ENCODE peak calls at places on chromosome 4, in seven cellular contexts. One of them, this sample, is unnamed.
A peak's percentile ranks its signal among the peaks of the same experiment; 100 is the strongest.

GRCh38 chr4:89158884-89159503 is 47.7 kb downstream of the TIGD2 start:
- DNase-seq in WERI-Rb-1: no peak
- DNase-seq in stimulated activated CD4-positive, alpha-beta T cell treated with anti-CD3 and anti-CD28 coated beads, Interleukin-15, amount 100 ng/mL, for 1 hour: no peak
- DNase-seq in NCI-H1417: peak; percentile 34
- DNase-seq in HT1080: peak; percentile 67
- DNase-seq in AG04450: no peak
- DNase-seq in posterior cingulate gyrus: no peak
- DNase-seq in this sample: peak; percentile 30

GRCh38 chr4:165364452-165365080 is 14.2 kb upstream of the CPE start:
- DNase-seq in WERI-Rb-1: no peak
- DNase-seq in stimulated activated CD4-positive, alpha-beta T cell treated with anti-CD3 and anti-CD28 coated beads, Interleukin-15, amount 100 ng/mL, for 1 hour: no peak
- DNase-seq in NCI-H1417: no peak
- DNase-seq in HT1080: peak; percentile 75
- DNase-seq in AG04450: no peak
- DNase-seq in posterior cingulate gyrus: no peak
- DNase-seq in this sample: no peak

GRCh38 chr4:41505161-41505653 is 32.8 kb upstream of the LIMCH1 start:
- DNase-seq in WERI-Rb-1: no peak
- DNase-seq in stimulated activated CD4-positive, alpha-beta T cell treated with anti-CD3 and anti-CD28 coated beads, Interleukin-15, amount 100 ng/mL, for 1 hour: no peak
- DNase-seq in NCI-H1417: no peak
- DNase-seq in HT1080: peak; percentile 49
- DNase-seq in AG04450: no peak
- DNase-seq in posterior cingulate gyrus: peak; percentile 31
- DNase-seq in this sample: no peak

GRCh38 chr4:13476915-13477314 is 7.2 kb downstream of the RAB28 start:
- DNase-seq in WERI-Rb-1: no peak
- DNase-seq in stimulated activated CD4-positive, alpha-beta T cell treated with anti-CD3 and anti-CD28 coated beads, Interleukin-15, amount 100 ng/mL, for 1 hour: no peak
- DNase-seq in NCI-H1417: no peak
- DNase-seq in HT1080: peak; percentile 12
- DNase-seq in AG04450: peak; percentile 54
- DNase-seq in posterior cingulate gyrus: no peak
- DNase-seq in this sample: no peak

GRCh38 chr4:137474711-137475301 is 57.5 kb downstream of the PCDH18 start:
- DNase-seq in WERI-Rb-1: no peak
- DNase-seq in stimulated activated CD4-positive, alpha-beta T cell treated with anti-CD3 and anti-CD28 coated beads, Interleukin-15, amount 100 ng/mL, for 1 hour: no peak
- DNase-seq in NCI-H1417: peak; percentile 19
- DNase-seq in HT1080: no peak
- DNase-seq in AG04450: peak; percentile 30
- DNase-seq in posterior cingulate gyrus: no peak
- DNase-seq in this sample: no peak

GRCh38 chr4:125115476-125115875 is 199.3 kb upstream of the FAT4 start:
- DNase-seq in WERI-Rb-1: no peak
- DNase-seq in stimulated activated CD4-positive, alpha-beta T cell treated with anti-CD3 and anti-CD28 coated beads, Interleukin-15, amount 100 ng/mL, for 1 hour: no peak
- DNase-seq in NCI-H1417: no peak
- DNase-seq in HT1080: no peak
- DNase-seq in AG04450: no peak
- DNase-seq in posterior cingulate gyrus: no peak
- DNase-seq in this sample: no peak

GRCh38 chr4:19455196-19455595 is 796.5 kb upstream of the SLIT2 start:
- DNase-seq in WERI-Rb-1: no peak
- DNase-seq in stimulated activated CD4-positive, alpha-beta T cell treated with anti-CD3 and anti-CD28 coated beads, Interleukin-15, amount 100 ng/mL, for 1 hour: no peak
- DNase-seq in NCI-H1417: no peak
- DNase-seq in HT1080: no peak
- DNase-seq in AG04450: no peak
- DNase-seq in posterior cingulate gyrus: no peak
- DNase-seq in this sample: no peak

GRCh38 chr4:85823295-85823694 is 348.3 kb downstream of the ARHGAP24 start:
- DNase-seq in WERI-Rb-1: no peak
- DNase-seq in stimulated activated CD4-positive, alpha-beta T cell treated with anti-CD3 and anti-CD28 coated beads, Interleukin-15, amount 100 ng/mL, for 1 hour: no peak
- DNase-seq in NCI-H1417: peak; percentile 57
- DNase-seq in HT1080: peak; percentile 3
- DNase-seq in AG04450: no peak
- DNase-seq in posterior cingulate gyrus: no peak
- DNase-seq in this sample: peak; percentile 13

GRCh38 chr4:122747883-122748282 is 15.4 kb downstream of the BBS12 start:
- DNase-seq in WERI-Rb-1: no peak
- DNase-seq in stimulated activated CD4-positive, alpha-beta T cell treated with anti-CD3 and anti-CD28 coated beads, Interleukin-15, amount 100 ng/mL, for 1 hour: no peak
- DNase-seq in NCI-H1417: no peak
- DNase-seq in HT1080: peak; percentile 71
- DNase-seq in AG04450: no peak
- DNase-seq in posterior cingulate gyrus: no peak
- DNase-seq in this sample: no peak

GRCh38 chr4:40656221-40656863 is 26.7 kb upstream of the RBM47 start:
- DNase-seq in WERI-Rb-1: no peak
- DNase-seq in stimulated activated CD4-positive, alpha-beta T cell treated with anti-CD3 and anti-CD28 coated beads, Interleukin-15, amount 100 ng/mL, for 1 hour: no peak
- DNase-seq in NCI-H1417: no peak
- DNase-seq in HT1080: no peak
- DNase-seq in AG04450: no peak
- DNase-seq in posterior cingulate gyrus: no peak
- DNase-seq in this sample: no peak

GRCh38 chr4:26239796-26240195 is 81.0 kb upstream of the RBPJ start:
- DNase-seq in WERI-Rb-1: no peak
- DNase-seq in stimulated activated CD4-positive, alpha-beta T cell treated with anti-CD3 and anti-CD28 coated beads, Interleukin-15, amount 100 ng/mL, for 1 hour: no peak
- DNase-seq in NCI-H1417: no peak
- DNase-seq in HT1080: no peak
- DNase-seq in AG04450: no peak
- DNase-seq in posterior cingulate gyrus: no peak
- DNase-seq in this sample: no peak

GRCh38 chr4:67871867-67872266 is 11.9 kb downstream of the TMPRSS11D start:
- DNase-seq in WERI-Rb-1: no peak
- DNase-seq in stimulated activated CD4-positive, alpha-beta T cell treated with anti-CD3 and anti-CD28 coated beads, Interleukin-15, amount 100 ng/mL, for 1 hour: no peak
- DNase-seq in NCI-H1417: peak; percentile 24
- DNase-seq in HT1080: peak; percentile 59
- DNase-seq in AG04450: no peak
- DNase-seq in posterior cingulate gyrus: no peak
- DNase-seq in this sample: peak; percentile 3

GRCh38 chr4:38152305-38152704 is 192.1 kb downstream of the PTTG2 start:
- DNase-seq in WERI-Rb-1: no peak
- DNase-seq in stimulated activated CD4-positive, alpha-beta T cell treated with anti-CD3 and anti-CD28 coated beads, Interleukin-15, amount 100 ng/mL, for 1 hour: no peak
- DNase-seq in NCI-H1417: no peak
- DNase-seq in HT1080: no peak
- DNase-seq in AG04450: no peak
- DNase-seq in posterior cingulate gyrus: no peak
- DNase-seq in this sample: no peak

GRCh38 chr4:153488006-153488718 is 22.0 kb downstream of the TMEM131L start:
- DNase-seq in WERI-Rb-1: no peak
- DNase-seq in stimulated activated CD4-positive, alpha-beta T cell treated with anti-CD3 and anti-CD28 coated beads, Interleukin-15, amount 100 ng/mL, for 1 hour: peak; percentile 64
- DNase-seq in NCI-H1417: no peak
- DNase-seq in HT1080: no peak
- DNase-seq in AG04450: no peak
- DNase-seq in posterior cingulate gyrus: no peak
- DNase-seq in this sample: no peak

GRCh38 chr4:182818926-182819730 is 98.1 kb downstream of the DCTD start:
- DNase-seq in WERI-Rb-1: no peak
- DNase-seq in stimulated activated CD4-positive, alpha-beta T cell treated with anti-CD3 and anti-CD28 coated beads, Interleukin-15, amount 100 ng/mL, for 1 hour: no peak
- DNase-seq in NCI-H1417: no peak
- DNase-seq in HT1080: no peak
- DNase-seq in AG04450: no peak
- DNase-seq in posterior cingulate gyrus: no peak
- DNase-seq in this sample: no peak

GRCh38 chr4:144687466-144687865 is 41.5 kb downstream of the HHIP start:
- DNase-seq in WERI-Rb-1: no peak
- DNase-seq in stimulated activated CD4-positive, alpha-beta T cell treated with anti-CD3 and anti-CD28 coated beads, Interleukin-15, amount 100 ng/mL, for 1 hour: no peak
- DNase-seq in NCI-H1417: no peak
- DNase-seq in HT1080: no peak
- DNase-seq in AG04450: no peak
- DNase-seq in posterior cingulate gyrus: no peak
- DNase-seq in this sample: no peak

GRCh38 chr4:155572106-155572703 is 94.4 kb upstream of the GUCY1A1 start:
- DNase-seq in WERI-Rb-1: no peak
- DNase-seq in stimulated activated CD4-positive, alpha-beta T cell treated with anti-CD3 and anti-CD28 coated beads, Interleukin-15, amount 100 ng/mL, for 1 hour: no peak
- DNase-seq in NCI-H1417: no peak
- DNase-seq in HT1080: no peak
- DNase-seq in AG04450: no peak
- DNase-seq in posterior cingulate gyrus: no peak
- DNase-seq in this sample: no peak

GRCh38 chr4:31083451-31083850 is 363.3 kb downstream of the PCDH7 start:
- DNase-seq in WERI-Rb-1: no peak
- DNase-seq in stimulated activated CD4-positive, alpha-beta T cell treated with anti-CD3 and anti-CD28 coated beads, Interleukin-15, amount 100 ng/mL, for 1 hour: no peak
- DNase-seq in NCI-H1417: no peak
- DNase-seq in HT1080: no peak
- DNase-seq in AG04450: no peak
- DNase-seq in posterior cingulate gyrus: no peak
- DNase-seq in this sample: no peak

GRCh38 chr4:117900832-117901231 is 133.5 kb upstream of the NDST3 start:
- DNase-seq in WERI-Rb-1: no peak
- DNase-seq in stimulated activated CD4-positive, alpha-beta T cell treated with anti-CD3 and anti-CD28 coated beads, Interleukin-15, amount 100 ng/mL, for 1 hour: no peak
- DNase-seq in NCI-H1417: no peak
- DNase-seq in HT1080: peak; percentile 49
- DNase-seq in AG04450: no peak
- DNase-seq in posterior cingulate gyrus: no peak
- DNase-seq in this sample: no peak

GRCh38 chr4:6391852-6392188 is 80.6 kb downstream of the PPP2R2C start:
- DNase-seq in WERI-Rb-1: no peak
- DNase-seq in stimulated activated CD4-positive, alpha-beta T cell treated with anti-CD3 and anti-CD28 coated beads, Interleukin-15, amount 100 ng/mL, for 1 hour: no peak
- DNase-seq in NCI-H1417: no peak
- DNase-seq in HT1080: peak; percentile 72
- DNase-seq in AG04450: no peak
- DNase-seq in posterior cingulate gyrus: no peak
- DNase-seq in this sample: no peak

GRCh38 chr4:53116959-53117358 is 248.9 kb downstream of the SCFD2 start:
- DNase-seq in WERI-Rb-1: no peak
- DNase-seq in stimulated activated CD4-positive, alpha-beta T cell treated with anti-CD3 and anti-CD28 coated beads, Interleukin-15, amount 100 ng/mL, for 1 hour: no peak
- DNase-seq in NCI-H1417: no peak
- DNase-seq in HT1080: no peak
- DNase-seq in AG04450: no peak
- DNase-seq in posterior cingulate gyrus: no peak
- DNase-seq in this sample: no peak

GRCh38 chr4:147340547-147341225 is 140.2 kb upstream of the EDNRA start:
- DNase-seq in WERI-Rb-1: no peak
- DNase-seq in stimulated activated CD4-positive, alpha-beta T cell treated with anti-CD3 and anti-CD28 coated beads, Interleukin-15, amount 100 ng/mL, for 1 hour: no peak
- DNase-seq in NCI-H1417: no peak
- DNase-seq in HT1080: peak; percentile 94
- DNase-seq in AG04450: no peak
- DNase-seq in posterior cingulate gyrus: no peak
- DNase-seq in this sample: no peak

GRCh38 chr4:108635070-108635655 is 14.8 kb downstream of the RPL34 start:
- DNase-seq in WERI-Rb-1: no peak
- DNase-seq in stimulated activated CD4-positive, alpha-beta T cell treated with anti-CD3 and anti-CD28 coated beads, Interleukin-15, amount 100 ng/mL, for 1 hour: no peak
- DNase-seq in NCI-H1417: no peak
- DNase-seq in HT1080: no peak
- DNase-seq in AG04450: no peak
- DNase-seq in posterior cingulate gyrus: no peak
- DNase-seq in this sample: no peak

GRCh38 chr4:4719446-4719845 is 140.0 kb upstream of the MSX1 start:
- DNase-seq in WERI-Rb-1: no peak
- DNase-seq in stimulated activated CD4-positive, alpha-beta T cell treated with anti-CD3 and anti-CD28 coated beads, Interleukin-15, amount 100 ng/mL, for 1 hour: no peak
- DNase-seq in NCI-H1417: no peak
- DNase-seq in HT1080: no peak
- DNase-seq in AG04450: no peak
- DNase-seq in posterior cingulate gyrus: no peak
- DNase-seq in this sample: no peak

GRCh38 chr4:40750461-40751258 is 905 bp downstream of the NSUN7 start:
- DNase-seq in WERI-Rb-1: no peak
- DNase-seq in stimulated activated CD4-positive, alpha-beta T cell treated with anti-CD3 and anti-CD28 coated beads, Interleukin-15, amount 100 ng/mL, for 1 hour: no peak
- DNase-seq in NCI-H1417: peak; percentile 57
- DNase-seq in HT1080: no peak
- DNase-seq in AG04450: no peak
- DNase-seq in posterior cingulate gyrus: no peak
- DNase-seq in this sample: no peak

GRCh38 chr4:172096771-172097170 is 283.6 kb downstream of the GALNTL6 start:
- DNase-seq in WERI-Rb-1: no peak
- DNase-seq in stimulated activated CD4-positive, alpha-beta T cell treated with anti-CD3 and anti-CD28 coated beads, Interleukin-15, amount 100 ng/mL, for 1 hour: no peak
- DNase-seq in NCI-H1417: no peak
- DNase-seq in HT1080: no peak
- DNase-seq in AG04450: peak; percentile 30
- DNase-seq in posterior cingulate gyrus: no peak
- DNase-seq in this sample: no peak

This sample was measured in DMS153.